ENCODE peak calls at places on chromosomes 13 and 19, in seven cellular contexts. P, S, N, H, G, D and Q are unnamed samples. For H3K4me1, the result is how much of the 10 kb centered on the place peaks cover.

GRCh38 chr19:38234615-38235014 is 10.6 kb upstream of the DPF1 start:
- DNase-seq in S (no peak), D (no peak), G (no peak), P (no peak), N (no peak), H (no peak), Q (no peak)

GRCh38 chr19:2164020-2164988 is 571 bp downstream of the DOT1L start:
- DNase-seq in P (no peak), H (no peak), S (peak), G (no peak), N (no peak), D (no peak), Q (no peak)

GRCh38 chr13:101654916-101655315 is 202.4 kb downstream of the ITGBL1 start:
- DNase-seq in H (no peak), N (peak), D (no peak), S (no peak), P (no peak), G (no peak), Q (no peak)

GRCh38 chr13:108785844-108786243 is 156.4 kb downstream of the MYO16 start:
- DNase-seq in P (no peak), N (no peak), H (no peak), D (no peak), G (no peak), S (no peak), Q (no peak)

GRCh38 chr13:50911937-50912624 is 2.5 kb downstream of the RNASEH2B start:
- DNase-seq in H (no peak), G (peak), D (peak), S (peak), N (peak), P (peak), Q (peak)

GRCh38 chr19:48708471-48708870 is 11.1 kb downstream of the MAMSTR start:
- DNase-seq in D (no peak), G (no peak), S (no peak), H (peak), P (no peak), N (no peak), Q (no peak)

GRCh38 chr13:29754486-29754806 is 96.0 kb downstream of the UBL3 start:
- DNase-seq in S (no peak), G (no peak), N (peak), P (no peak), H (no peak), D (peak), Q (no peak)

GRCh38 chr19:45442927-45443461 is 19.3 kb upstream of the ERCC1 start:
- DNase-seq in G (peak), S (peak), H (no peak), N (peak), P (peak), D (peak), Q (no peak)

GRCh38 chr19:48244289-48244688 is 11.4 kb downstream of the CARD8 start:
- DNase-seq in S (no peak), N (no peak), P (no peak), G (no peak), D (no peak), H (no peak), Q (no peak)

GRCh38 chr13:43058836-43059235 is 35.5 kb downstream of the DNAJC15 start:
- DNase-seq in H (no peak), D (no peak), N (no peak), P (no peak), S (no peak), G (no peak), Q (no peak)

GRCh38 chr13:39877134-39877533 is 221.7 kb downstream of the COG6 start:
- DNase-seq in G (no peak), N (no peak), H (no peak), D (no peak), P (no peak), S (no peak), Q (no peak)

GRCh38 chr19:46624958-46625661 is at the start of gene PTGIR:
- DNase-seq in N (peak), G (peak), S (no peak), D (no peak), H (no peak), P (peak), Q (peak)

GRCh38 chr19:33175886-33176669 is 18.1 kb upstream of the LRP3 start:
- DNase-seq in P (no peak), N (peak), G (no peak), S (no peak), D (peak), H (no peak), Q (no peak)

GRCh38 chr13:39749528-39749927 is 94.1 kb downstream of the COG6 start:
- DNase-seq in S (no peak), P (no peak), D (no peak), H (no peak), G (no peak), N (no peak), Q (no peak)

GRCh38 chr13:98260357-98261164 is 83.5 kb upstream of the RNF113B start:
- DNase-seq in H (no peak), N (no peak), G (no peak), P (no peak), S (no peak), D (no peak), Q (no peak)

GRCh38 chr13:110965038-110965754 is 50.3 kb upstream of the ANKRD10 start:
- DNase-seq in N (peak), G (no peak), S (no peak), H (no peak), D (peak), P (no peak), Q (no peak)

GRCh38 chr19:2603320-2603719 is 99.2 kb downstream of the GNG7 start:
- DNase-seq in S (no peak), N (no peak), H (peak), P (no peak), D (no peak), G (peak), Q (no peak)

GRCh38 chr19:44111910-44112463 is 1.2 kb upstream of the ZNF225 start:
- DNase-seq in D (peak), H (no peak), S (no peak), G (no peak), P (no peak), N (peak), Q (no peak)

GRCh38 chr19:21610787-21611186 is 105.4 kb downstream of the ZNF429 start:
- DNase-seq in S (no peak), P (no peak), D (no peak), N (no peak), G (no peak), H (no peak), Q (no peak)

DNA sequence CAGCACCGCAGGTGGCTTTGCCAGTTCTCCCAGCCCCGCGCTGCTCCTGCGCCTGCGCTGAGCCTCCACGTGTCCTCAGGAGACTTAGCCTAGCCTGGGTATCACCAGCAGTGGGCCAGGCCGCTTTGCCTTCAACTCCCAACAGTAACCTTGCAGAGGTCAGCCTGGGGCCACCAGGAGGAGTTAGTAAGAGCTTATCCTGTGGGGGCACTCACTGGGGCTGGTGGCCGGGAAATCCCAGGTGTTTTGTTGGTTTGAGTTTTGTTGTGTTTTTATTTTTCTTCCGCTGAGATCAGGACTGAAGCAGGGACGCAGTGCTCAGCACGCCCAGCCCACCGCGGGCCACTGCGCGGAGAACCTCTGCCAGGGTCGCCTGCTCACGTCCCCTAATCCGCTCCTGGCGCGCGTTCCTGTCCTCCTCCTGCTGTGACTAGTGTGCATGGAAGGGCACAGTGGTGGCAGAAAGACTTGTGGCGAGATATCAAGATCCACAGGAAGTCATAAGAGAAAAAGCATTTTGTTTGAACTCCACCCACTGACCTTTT is 207.4 kb upstream of the RFC3 start:
- DNase-seq in N (no peak), S (no peak), D (no peak), P (peak), G (peak), H (peak), Q (no peak)
- H3K4me3 ChIP-seq in N (no peak), S (no peak), D (no peak), P (peak), G (peak), H (peak), Q (peak)

DNA sequence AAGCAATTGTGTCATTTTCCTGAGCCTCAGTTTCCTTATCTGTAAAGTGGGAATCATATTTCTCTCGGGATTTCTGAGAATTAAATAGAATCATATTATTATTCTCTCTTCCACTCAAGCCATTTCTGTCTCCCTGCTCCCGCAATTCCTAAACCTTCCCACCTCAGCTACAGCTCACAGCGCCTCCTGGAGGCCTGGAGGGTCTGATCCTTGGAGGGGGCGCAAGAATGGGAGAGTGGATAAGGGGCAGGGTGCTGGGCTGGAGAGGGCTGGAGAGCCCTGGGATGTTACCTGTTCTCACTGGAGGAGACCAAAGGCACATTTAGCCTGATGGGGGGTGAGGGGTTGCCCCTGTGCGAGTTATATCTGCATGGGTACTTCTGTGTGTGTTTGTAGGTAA is 31.1 kb upstream of the CYP2S1 start:
- DNase-seq in S (no peak), P (no peak), G (no peak), H (no peak), D (no peak), N (no peak), Q (no peak)
- TF ChIP-seq CTCF in S (no peak), P (no peak), G (no peak), H (no peak), D (peak), N (no peak), Q (no peak)

DNA sequence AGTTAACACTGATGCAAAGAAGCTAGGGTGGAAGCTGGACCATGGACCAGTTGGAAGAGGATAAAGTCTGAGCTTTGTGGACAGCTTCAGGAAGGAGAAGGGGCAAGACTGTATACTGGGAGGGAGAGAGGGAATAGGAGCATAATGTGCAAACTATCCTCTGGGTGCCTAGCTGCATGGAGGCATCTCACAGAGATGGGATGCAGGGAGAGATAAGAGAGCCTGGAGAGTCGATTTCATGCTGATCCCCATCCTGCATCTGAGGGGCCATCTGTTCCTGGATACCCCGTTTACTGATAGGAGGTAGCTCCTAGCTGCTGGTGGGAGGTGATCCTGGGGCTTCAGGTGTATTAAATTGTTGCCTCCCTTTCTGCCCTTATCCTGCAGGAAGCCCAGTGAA is 8.8 kb downstream of the CYP4F3 start:
- DNase-seq in N (no peak), D (no peak), H (no peak), P (no peak), G (no peak), S (no peak), Q (no peak)
- H3K4me1 ChIP-seq in N (under half), D (under half), H (under half), P (under half), G (under half), S (under half), Q (under half)

DNA sequence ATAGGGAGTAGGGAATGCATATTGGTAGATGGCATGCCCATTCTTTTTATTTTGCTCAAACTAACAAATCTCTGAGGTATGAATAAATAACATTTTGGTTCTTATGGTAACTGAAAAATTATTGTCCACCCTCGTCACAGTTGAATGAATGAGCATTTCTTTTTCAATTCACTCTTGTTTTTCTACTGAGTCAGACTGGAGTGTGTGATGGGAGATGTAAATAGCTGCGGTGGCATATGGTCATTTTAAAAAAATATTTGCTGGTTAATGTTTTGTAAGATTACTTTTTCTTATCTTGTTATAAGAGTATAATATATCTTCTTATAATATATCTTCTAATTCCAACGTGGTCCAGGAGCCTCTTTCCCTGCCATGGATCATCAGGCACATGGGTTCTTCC is 586.5 kb downstream of the SLITRK5 start:
- DNase-seq in N (no peak), S (no peak), H (no peak), D (no peak), P (no peak), G (no peak), Q (no peak)
- H3K4me3 ChIP-seq in N (no peak), S (no peak), H (no peak), D (no peak), P (no peak), G (no peak), Q (no peak)

GRCh38 chr13:28679628-28680027 is 20.7 kb downstream of the POMP start:
- DNase-seq in P (no peak), S (no peak), D (no peak), N (peak), G (no peak), H (no peak), Q (no peak)
- TF ChIP-seq CTCF in P (peak), S (no peak), D (peak), N (peak), G (peak), H (no peak), Q (peak)